ENCODE peak calls at places on chromosome 5, in five cellular contexts. One of them, this sample, is unnamed.

GRCh38 chr5:178589180-178590140 is 733 bp downstream of the COL23A1 start:
- DNase-seq in lower leg skin: no peak
- DNase-seq in HFFc6: no peak
- DNase-seq in WTC11: peak
- DNase-seq in AG10803: peak
- DNase-seq in this sample: no peak

GRCh38 chr5:180491496-180491895 is 2.7 kb upstream of the CNOT6 start:
- DNase-seq in lower leg skin: no peak
- DNase-seq in HFFc6: no peak
- DNase-seq in WTC11: no peak
- DNase-seq in AG10803: no peak
- DNase-seq in this sample: no peak

GRCh38 chr5:160470437-160471341 is 49.0 kb downstream of the PTTG1 start:
- DNase-seq in lower leg skin: peak
- DNase-seq in HFFc6: no peak
- DNase-seq in WTC11: no peak
- DNase-seq in AG10803: peak
- DNase-seq in this sample: no peak

GRCh38 chr5:136201870-136202269 is 8.9 kb upstream of the SMIM32 start:
- DNase-seq in lower leg skin: no peak
- DNase-seq in HFFc6: no peak
- DNase-seq in WTC11: no peak
- DNase-seq in AG10803: no peak
- DNase-seq in this sample: no peak

GRCh38 chr5:149544199-149544472 is 7.1 kb downstream of the CSNK1A1 start:
- DNase-seq in lower leg skin: no peak
- DNase-seq in HFFc6: no peak
- DNase-seq in WTC11: no peak
- DNase-seq in AG10803: no peak
- DNase-seq in this sample: no peak

GRCh38 chr5:147854894-147855773 is 23.4 kb upstream of the SCGB3A2 start:
- DNase-seq in lower leg skin: no peak
- DNase-seq in HFFc6: no peak
- DNase-seq in WTC11: no peak
- DNase-seq in AG10803: no peak
- DNase-seq in this sample: no peak

GRCh38 chr5:16550316-16550952 is 66.4 kb downstream of the RETREG1 start:
- DNase-seq in lower leg skin: no peak
- DNase-seq in HFFc6: peak
- DNase-seq in WTC11: peak
- DNase-seq in AG10803: peak
- DNase-seq in this sample: no peak

GRCh38 chr5:148739524-148739923 is 85.2 kb upstream of the HTR4 start:
- DNase-seq in lower leg skin: no peak
- DNase-seq in HFFc6: no peak
- DNase-seq in WTC11: no peak
- DNase-seq in AG10803: peak
- DNase-seq in this sample: no peak

DNA sequence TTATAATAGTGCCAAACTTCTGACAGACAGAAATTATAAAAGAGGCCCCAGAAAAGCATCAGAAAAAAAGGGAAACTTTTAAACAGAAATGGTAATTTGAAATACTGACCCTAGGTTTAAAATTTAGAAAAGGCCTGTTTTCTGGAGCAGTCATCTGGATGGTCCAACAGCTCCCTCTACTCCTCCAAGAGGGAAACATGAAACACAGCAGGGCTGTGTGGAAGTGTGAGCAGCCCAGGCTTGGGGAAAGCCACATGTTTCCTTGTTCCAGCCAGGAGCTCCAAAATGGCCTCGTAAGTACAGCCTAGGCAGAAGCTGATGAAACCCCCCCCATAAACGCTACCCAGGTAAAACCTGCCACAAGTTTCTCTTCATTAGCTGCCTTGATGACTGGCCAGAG is 499.3 kb upstream of the ADAMTS16 start:
- DNase-seq in lower leg skin: no peak
- DNase-seq in HFFc6: no peak
- DNase-seq in WTC11: peak
- DNase-seq in AG10803: peak
- DNase-seq in this sample: no peak
- TF ChIP-seq CTCF in lower leg skin: no peak
- TF ChIP-seq CTCF in HFFc6: no peak
- TF ChIP-seq CTCF in WTC11: no peak
- TF ChIP-seq CTCF in AG10803: peak
- TF ChIP-seq CTCF in this sample: no peak

GRCh38 chr5:36416605-36417004 is 114.9 kb upstream of the RANBP3L start:
- DNase-seq in lower leg skin: no peak
- DNase-seq in HFFc6: no peak
- DNase-seq in WTC11: no peak
- DNase-seq in AG10803: no peak
- DNase-seq in this sample: no peak

GRCh38 chr5:36418172-36418979 is 116.7 kb upstream of the RANBP3L start:
- DNase-seq in lower leg skin: no peak
- DNase-seq in HFFc6: no peak
- DNase-seq in WTC11: no peak
- DNase-seq in AG10803: peak
- DNase-seq in this sample: no peak

GRCh38 chr5:36417668-36418067 is 116.0 kb upstream of the RANBP3L start:
- DNase-seq in lower leg skin: no peak
- DNase-seq in HFFc6: no peak
- DNase-seq in WTC11: peak
- DNase-seq in AG10803: no peak
- DNase-seq in this sample: no peak

GRCh38 chr5:36417221-36417620 is 115.5 kb upstream of the RANBP3L start:
- DNase-seq in lower leg skin: no peak
- DNase-seq in HFFc6: no peak
- DNase-seq in WTC11: no peak
- DNase-seq in AG10803: no peak
- DNase-seq in this sample: no peak

DNA sequence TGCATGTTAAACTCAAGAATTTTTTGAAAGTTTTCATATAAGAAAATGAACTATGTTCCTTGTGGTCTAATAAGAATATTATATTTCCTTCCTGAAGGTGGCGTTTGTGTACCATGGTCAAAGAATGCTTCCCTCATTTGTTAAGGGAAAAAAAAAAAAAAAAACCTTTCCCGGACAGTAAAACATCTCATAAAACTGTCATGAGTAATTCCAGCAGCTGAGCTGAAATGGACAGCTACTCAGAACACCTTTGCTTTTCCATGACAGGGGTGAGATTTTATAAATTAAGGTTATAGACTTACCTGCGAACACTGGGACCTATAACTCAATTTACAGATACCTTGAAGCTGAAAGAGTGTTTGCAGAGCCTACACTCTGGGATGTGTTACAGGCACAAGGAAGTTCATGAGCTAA is 113.2 kb upstream of the RANBP3L start:
- DNase-seq in lower leg skin: no peak
- DNase-seq in HFFc6: peak
- DNase-seq in WTC11: no peak
- DNase-seq in AG10803: peak
- DNase-seq in this sample: no peak
- TF ChIP-seq CTCF in lower leg skin: no peak
- TF ChIP-seq CTCF in HFFc6: peak
- TF ChIP-seq CTCF in WTC11: peak
- TF ChIP-seq CTCF in AG10803: peak
- TF ChIP-seq CTCF in this sample: peak

DNA sequence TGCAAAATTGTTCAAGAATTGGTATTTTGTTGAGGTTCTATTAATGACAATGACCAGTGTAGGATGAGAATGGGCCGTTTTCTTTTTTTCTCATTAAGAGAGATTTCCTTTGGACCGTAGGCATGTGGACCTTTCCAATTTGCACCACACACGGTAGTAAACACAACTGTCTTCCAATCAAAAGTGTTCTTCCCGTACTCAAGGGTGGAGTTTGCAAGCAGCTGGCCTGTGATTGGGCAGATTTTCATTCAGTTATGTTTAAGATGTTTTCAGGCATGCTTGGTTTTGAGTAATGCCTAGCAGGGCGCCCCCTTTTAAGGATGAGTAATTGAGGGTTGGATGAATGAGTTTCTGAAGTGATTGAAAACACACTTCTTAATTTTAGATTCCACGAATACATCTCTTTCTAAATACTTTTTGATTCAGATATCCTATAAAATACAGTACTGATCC is 2.5 kb downstream of the KDM3B start:
- DNase-seq in lower leg skin: peak
- DNase-seq in HFFc6: peak
- DNase-seq in WTC11: peak
- DNase-seq in AG10803: peak
- DNase-seq in this sample: no peak
- TF ChIP-seq CTCF in lower leg skin: no peak
- TF ChIP-seq CTCF in HFFc6: peak
- TF ChIP-seq CTCF in WTC11: no peak
- TF ChIP-seq CTCF in AG10803: peak
- TF ChIP-seq CTCF in this sample: no peak

GRCh38 chr5:74083096-74083495 is 457.1 kb downstream of the ARHGEF28 start:
- DNase-seq in lower leg skin: no peak
- DNase-seq in HFFc6: no peak
- DNase-seq in WTC11: no peak
- DNase-seq in AG10803: no peak
- DNase-seq in this sample: no peak
- TF ChIP-seq CTCF in lower leg skin: no peak
- TF ChIP-seq CTCF in HFFc6: no peak
- TF ChIP-seq CTCF in WTC11: no peak
- TF ChIP-seq CTCF in AG10803: no peak
- TF ChIP-seq CTCF in this sample: no peak

GRCh38 chr5:69217732-69218568 is 16.7 kb upstream of the CDK7 start:
- DNase-seq in lower leg skin: peak
- DNase-seq in HFFc6: peak
- DNase-seq in WTC11: peak
- DNase-seq in AG10803: peak
- DNase-seq in this sample: peak
- TF ChIP-seq CTCF in lower leg skin: no peak
- TF ChIP-seq CTCF in HFFc6: peak
- TF ChIP-seq CTCF in WTC11: no peak
- TF ChIP-seq CTCF in AG10803: peak
- TF ChIP-seq CTCF in this sample: no peak

GRCh38 chr5:110686264-110686663 is 40.2 kb downstream of the TMEM232 start:
- DNase-seq in lower leg skin: no peak
- DNase-seq in HFFc6: no peak
- DNase-seq in WTC11: no peak
- DNase-seq in AG10803: no peak
- DNase-seq in this sample: no peak

GRCh38 chr5:110681953-110682352 is 44.5 kb downstream of the TMEM232 start:
- DNase-seq in lower leg skin: no peak
- DNase-seq in HFFc6: no peak
- DNase-seq in WTC11: no peak
- DNase-seq in AG10803: no peak
- DNase-seq in this sample: no peak

DNA sequence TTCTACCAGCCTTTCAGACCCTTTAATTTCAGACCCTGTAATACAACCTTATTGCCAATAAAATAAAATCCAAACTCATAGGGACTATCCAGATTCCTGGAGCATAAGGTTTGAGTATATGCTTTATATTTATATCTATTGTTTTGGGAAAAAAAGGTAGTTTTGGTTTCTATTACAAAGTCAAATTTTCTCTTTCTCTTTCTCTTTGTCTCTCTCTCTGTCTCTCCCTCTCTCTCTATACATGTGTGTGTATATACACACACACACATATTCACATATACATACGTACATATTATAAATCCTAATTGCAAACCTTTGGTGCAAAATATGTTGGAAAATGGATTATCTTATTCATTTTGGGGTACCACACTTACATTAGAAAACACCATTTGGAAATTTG is 39.0 kb downstream of the TMEM232 start:
- DNase-seq in lower leg skin: no peak
- DNase-seq in HFFc6: no peak
- DNase-seq in WTC11: no peak
- DNase-seq in AG10803: no peak
- DNase-seq in this sample: no peak
- TF ChIP-seq CTCF in lower leg skin: no peak
- TF ChIP-seq CTCF in HFFc6: no peak
- TF ChIP-seq CTCF in WTC11: no peak
- TF ChIP-seq CTCF in AG10803: no peak
- TF ChIP-seq CTCF in this sample: no peak

GRCh38 chr5:68884893-68885292 is 208.9 kb upstream of the SLC30A5 start:
- DNase-seq in lower leg skin: no peak
- DNase-seq in HFFc6: no peak
- DNase-seq in WTC11: no peak
- DNase-seq in AG10803: no peak
- DNase-seq in this sample: no peak
- TF ChIP-seq CTCF in lower leg skin: no peak
- TF ChIP-seq CTCF in HFFc6: peak
- TF ChIP-seq CTCF in WTC11: peak
- TF ChIP-seq CTCF in AG10803: peak
- TF ChIP-seq CTCF in this sample: no peak

DNA sequence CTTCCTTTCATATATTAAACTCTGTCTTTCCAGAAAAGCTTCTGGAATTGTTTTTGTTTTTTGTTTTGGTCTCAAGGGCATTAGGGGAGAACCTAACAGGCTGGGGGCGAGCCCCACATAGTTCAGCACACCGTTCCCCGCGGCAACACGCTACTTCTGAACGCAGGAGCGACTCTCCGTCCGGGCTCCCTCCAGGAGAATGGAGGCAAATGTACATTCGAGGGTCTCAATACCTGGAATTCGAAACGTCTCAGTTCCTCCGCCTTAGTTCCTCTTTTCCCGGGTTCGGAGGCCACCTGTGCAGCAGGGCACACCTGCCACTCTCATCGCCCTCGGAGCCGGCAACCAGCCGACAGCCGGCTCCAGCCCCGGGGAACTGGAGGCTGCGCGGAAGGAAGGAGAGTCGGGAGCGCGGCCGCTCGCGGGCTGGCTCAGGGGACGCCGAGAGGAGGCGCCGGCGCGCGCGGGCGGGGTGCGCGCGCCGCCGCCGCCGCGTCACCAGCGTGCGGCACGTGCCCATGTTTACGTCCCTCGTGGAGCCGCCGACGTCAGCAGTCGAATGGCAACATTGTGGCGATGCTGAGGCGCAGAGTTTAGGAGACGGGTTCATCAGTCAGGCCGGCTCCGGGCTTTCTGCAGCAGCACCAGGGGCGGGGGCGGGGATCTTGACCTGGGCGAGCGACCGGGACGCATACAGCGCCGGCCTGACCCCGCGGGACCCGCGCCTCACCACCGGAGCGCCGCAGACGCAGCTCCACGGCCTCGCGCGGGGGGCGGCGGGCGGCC is at the start of gene JMY:
- DNase-seq in lower leg skin: peak
- DNase-seq in HFFc6: peak
- DNase-seq in WTC11: peak
- DNase-seq in AG10803: peak
- DNase-seq in this sample: peak
- TF ChIP-seq CTCF in lower leg skin: no peak
- TF ChIP-seq CTCF in HFFc6: no peak
- TF ChIP-seq CTCF in WTC11: no peak
- TF ChIP-seq CTCF in AG10803: no peak
- TF ChIP-seq CTCF in this sample: no peak

GRCh38 chr5:111453747-111454146 is 58.6 kb downstream of the STARD4 start:
- DNase-seq in lower leg skin: no peak
- DNase-seq in HFFc6: peak
- DNase-seq in WTC11: no peak
- DNase-seq in AG10803: peak
- DNase-seq in this sample: no peak

GRCh38 chr5:111453290-111453689 is 59.0 kb downstream of the STARD4 start:
- DNase-seq in lower leg skin: no peak
- DNase-seq in HFFc6: peak
- DNase-seq in WTC11: no peak
- DNase-seq in AG10803: no peak
- DNase-seq in this sample: no peak

GRCh38 chr5:111454198-111454606 is 58.1 kb downstream of the STARD4 start:
- DNase-seq in lower leg skin: no peak
- DNase-seq in HFFc6: peak
- DNase-seq in WTC11: no peak
- DNase-seq in AG10803: no peak
- DNase-seq in this sample: no peak
- TF ChIP-seq CTCF in lower leg skin: no peak
- TF ChIP-seq CTCF in HFFc6: no peak
- TF ChIP-seq CTCF in WTC11: no peak
- TF ChIP-seq CTCF in AG10803: no peak
- TF ChIP-seq CTCF in this sample: no peak

GRCh38 chr5:173057062-173057924 is 1.1 kb downstream of the CREBRF start:
- DNase-seq in lower leg skin: peak
- DNase-seq in HFFc6: peak
- DNase-seq in WTC11: peak
- DNase-seq in AG10803: peak
- DNase-seq in this sample: peak
- TF ChIP-seq CTCF in lower leg skin: no peak
- TF ChIP-seq CTCF in HFFc6: no peak
- TF ChIP-seq CTCF in WTC11: no peak
- TF ChIP-seq CTCF in AG10803: peak
- TF ChIP-seq CTCF in this sample: no peak